ENCODE peak calls at places on chromosomes 3 and 15, in four cellular contexts. I is HepG2; Z is esophagus mucosa; Q is stimulated activated effector memory CD8-positive, alpha-beta T cell treated with anti-CD3 and anti-CD28 coated beads, Interleukin-12 subunit alpha, Interleukin-12 subunit beta, amount 100 ng/mL, for 72 hours. P is an unnamed sample.

GRCh38 chr3:18124501-18124900 is 300.6 kb downstream of the SATB1 start:
- ATAC-seq in I (no peak), Z (peak; percentile 70), Q (no peak), P (no peak)

GRCh38 chr3:166195808-166196207 is 358.6 kb upstream of the BCHE start:
- ATAC-seq in I (no peak), Z (no peak), Q (no peak), P (no peak)

GRCh38 chr3:54159917-54160316 is 37.6 kb downstream of the CACNA2D3 start:
- ATAC-seq in I (no peak), Z (no peak), Q (no peak), P (no peak)

GRCh38 chr15:62983956-62984355 is 58.6 kb upstream of the TPM1 start:
- ATAC-seq in I (no peak), Z (no peak), Q (no peak), P (no peak)

GRCh38 chr3:184262166-184262926 is 993 bp upstream of the CAMK2N2 start:
- ATAC-seq in I (peak; percentile 18), Z (peak; percentile 4), Q (no peak), P (peak; percentile 29)

GRCh38 chr3:108420926-108421325 is 89.5 kb downstream of the MYH15 start:
- ATAC-seq in I (no peak), Z (peak; percentile 97), Q (peak; percentile 80), P (peak; percentile 55)

GRCh38 chr15:70643783-70644125 is 119.6 kb downstream of the UACA start:
- ATAC-seq in I (peak; percentile 74), Z (peak; percentile 55), Q (no peak), P (no peak)

GRCh38 chr3:179973931-179974361 is 62.8 kb downstream of the PEX5L start:
- ATAC-seq in I (no peak), Z (no peak), Q (no peak), P (no peak)

GRCh38 chr3:42526616-42527367 is 24.3 kb downstream of the VIPR1 start:
- ATAC-seq in I (peak; percentile 82), Z (no peak), Q (peak; percentile 71), P (peak; percentile 88)

GRCh38 chr15:49370782-49371181 is 52.3 kb upstream of the FGF7 start:
- ATAC-seq in I (no peak), Z (no peak), Q (no peak), P (no peak)

P was measured in activated T-helper 17 cell treated with anti-CD3 and anti-CD28 coated beads, Interleukin-2, amount 50 U/mL, for 72 hours.